ENCODE peak calls at places on chromosomes 5 and 9, in six cellular contexts. Q is neural progenitor cell, E is left ventricle myocardium inferior, D is PC-9, L is endodermal cell, A is astrocyte of the cerebellum. T is an unnamed sample.

GRCh38 chr9:115015018-115015635 is 84.7 kb upstream of the TNFSF8 start:
- DNase-seq in Q (peak), E (no peak), D (no peak), L (peak), A (peak), T (no peak)

GRCh38 chr5:154406231-154406630 is 39.6 kb upstream of the SAP30L start:
- DNase-seq in Q (no peak), E (no peak), D (peak), L (no peak), A (peak), T (no peak)

GRCh38 chr5:176761755-176762154 is 48.6 kb upstream of the UNC5A start:
- DNase-seq in Q (no peak), E (no peak), D (no peak), L (no peak), A (no peak), T (no peak)

GRCh38 chr9:77648458-77649108 is 461 bp upstream of the GNA14 start:
- DNase-seq in Q (peak), E (peak), D (no peak), L (peak), A (peak), T (no peak)

GRCh38 chr5:141757402-141757801 is 75.4 kb upstream of the ARAP3 start:
- DNase-seq in Q (peak), E (no peak), D (peak), L (peak), A (no peak), T (no peak)

GRCh38 chr9:128098936-128099931 is 28.3 kb downstream of the PTGES2 start:
- DNase-seq in Q (no peak), E (no peak), D (peak), L (no peak), A (no peak), T (no peak)

GRCh38 chr9:20292002-20292401 is 330.3 kb downstream of the MLLT3 start:
- DNase-seq in Q (no peak), E (no peak), D (no peak), L (no peak), A (no peak), T (peak)

GRCh38 chr5:1552469-1553255 is 28.9 kb upstream of the LPCAT1 start:
- DNase-seq in Q (peak), E (peak), D (no peak), L (no peak), A (no peak), T (no peak)

GRCh38 chr5:179297486-179298180 is 47.6 kb downstream of the ADAMTS2 start:
- DNase-seq in Q (no peak), E (no peak), D (no peak), L (no peak), A (no peak), T (no peak)

DNA sequence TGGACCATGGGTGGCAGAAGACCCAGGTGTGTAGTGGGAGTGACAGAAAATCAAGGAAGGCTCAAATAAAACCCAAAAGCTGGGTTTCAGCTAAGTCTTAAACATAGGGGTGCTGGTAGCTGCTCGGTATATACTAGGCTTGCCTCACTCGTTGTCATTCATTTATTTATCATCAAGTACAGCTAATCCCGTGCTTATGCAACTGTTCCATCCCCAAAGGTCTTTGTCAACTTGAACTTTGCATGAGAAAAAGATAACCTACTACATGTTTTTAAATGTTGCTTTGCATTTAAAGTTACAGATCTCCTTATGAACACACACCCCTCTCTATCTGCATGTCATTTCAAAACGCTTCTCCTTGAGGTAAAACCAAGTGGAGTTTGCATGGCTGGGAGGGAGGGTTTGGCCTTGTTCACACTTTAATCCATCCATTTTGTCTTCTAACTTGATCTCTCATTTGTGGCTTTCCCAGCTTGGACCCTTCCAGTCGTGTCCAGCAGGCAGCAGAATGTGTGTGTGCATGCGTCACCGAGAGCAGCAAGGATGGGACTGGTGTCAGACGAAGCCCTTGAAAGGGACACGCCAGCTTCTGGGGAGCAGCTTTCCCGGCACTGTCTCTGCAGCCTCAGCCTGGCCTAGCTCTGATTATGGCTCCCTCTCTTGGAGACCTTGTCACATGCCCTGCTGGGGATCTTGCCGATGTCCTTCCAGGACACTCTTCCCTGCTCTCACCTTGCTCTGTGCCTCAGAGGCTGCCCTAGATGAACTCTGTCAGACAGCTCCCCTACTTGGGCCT is 133.5 kb downstream of the GADD45G start:
- DNase-seq in Q (peak), E (no peak), D (no peak), L (peak), A (no peak), T (no peak)
- TF ChIP-seq CTCF in Q (peak), E (peak), D (no peak), L (peak), A (no peak), T (no peak)

GRCh38 chr9:130172858-130173461 is 756 bp downstream of the NCS1 start:
- DNase-seq in Q (peak), E (no peak), D (no peak), L (peak), A (no peak), T (no peak)
- H3K4me3 ChIP-seq in Q (peak), E (peak), D (peak), L (peak), A (peak), T (peak)

DNA sequence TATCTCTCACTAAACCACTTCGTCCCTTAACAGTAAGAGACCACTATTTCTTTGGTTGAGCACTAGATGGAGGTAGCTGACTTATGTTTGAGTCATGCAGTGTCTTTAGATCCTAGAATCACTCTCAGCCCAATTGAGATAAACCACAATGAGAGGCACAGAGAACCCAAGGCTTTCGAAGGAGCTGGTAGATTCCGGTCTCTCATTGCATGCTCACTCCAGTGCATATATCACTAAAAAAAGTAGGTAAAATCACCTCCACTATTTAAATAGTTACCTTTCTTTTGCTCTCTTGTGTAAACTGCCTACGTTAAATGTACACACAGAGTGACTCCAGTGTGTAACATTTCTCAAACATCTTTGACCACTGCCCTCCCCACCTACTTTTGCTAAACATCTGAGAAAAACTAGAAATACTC is 27.6 kb downstream of the ACTL7A start:
- DNase-seq in Q (peak), E (no peak), D (no peak), L (no peak), A (peak), T (no peak)
- TF ChIP-seq CTCF in Q (peak), E (peak), D (no peak), L (peak), A (peak), T (no peak)

DNA sequence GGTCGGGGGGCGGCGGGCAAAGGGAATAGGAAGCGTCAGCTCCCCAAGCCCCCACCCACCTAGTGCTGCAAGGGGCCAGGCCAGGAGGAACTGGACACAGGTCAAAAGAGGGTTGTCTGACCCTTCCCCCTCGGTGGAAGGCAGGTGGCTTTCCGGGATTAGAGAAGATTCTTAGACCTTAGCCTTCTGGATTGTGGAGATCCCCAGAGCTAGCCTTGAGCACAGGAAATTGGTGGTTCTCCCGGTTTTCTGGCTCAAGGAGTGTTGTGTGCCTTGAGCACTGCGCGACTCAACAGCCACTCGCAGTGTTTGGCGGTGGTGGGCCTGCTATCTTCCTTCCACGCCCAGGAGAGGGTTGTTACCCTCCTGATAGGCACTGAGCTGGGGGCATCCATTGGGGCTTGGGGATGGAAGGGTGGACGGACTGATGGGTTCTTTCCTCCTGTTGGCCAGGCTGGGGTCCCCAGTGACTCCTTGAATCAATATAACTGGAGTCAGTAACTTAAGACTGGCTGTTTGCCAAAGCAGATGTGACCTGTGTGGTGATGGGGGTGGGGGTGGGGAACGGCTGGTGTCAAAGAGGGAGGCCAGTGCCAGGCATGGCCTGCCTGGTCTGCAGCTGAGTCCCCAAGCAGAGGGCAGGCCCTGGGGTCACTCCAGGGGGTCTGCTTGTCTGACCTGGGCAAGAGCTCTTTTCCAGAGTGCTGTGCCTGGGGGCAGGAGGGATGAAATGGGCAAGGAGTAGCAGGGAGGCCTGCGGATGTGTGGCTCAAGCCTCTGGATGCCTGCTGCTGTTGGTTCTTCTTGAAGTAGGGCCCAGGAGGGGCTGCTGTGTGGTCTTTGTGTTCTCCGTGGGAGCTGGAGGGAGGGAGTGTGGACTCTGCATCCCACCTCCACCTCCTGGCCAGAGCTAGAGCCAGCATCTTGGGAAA is 2.1 kb downstream of the FGF18 start:
- DNase-seq in Q (no peak), E (no peak), D (no peak), L (peak), A (no peak), T (no peak)
- H3K4me3 ChIP-seq in Q (peak), E (peak), D (no peak), L (no peak), A (peak), T (no peak)

DNA sequence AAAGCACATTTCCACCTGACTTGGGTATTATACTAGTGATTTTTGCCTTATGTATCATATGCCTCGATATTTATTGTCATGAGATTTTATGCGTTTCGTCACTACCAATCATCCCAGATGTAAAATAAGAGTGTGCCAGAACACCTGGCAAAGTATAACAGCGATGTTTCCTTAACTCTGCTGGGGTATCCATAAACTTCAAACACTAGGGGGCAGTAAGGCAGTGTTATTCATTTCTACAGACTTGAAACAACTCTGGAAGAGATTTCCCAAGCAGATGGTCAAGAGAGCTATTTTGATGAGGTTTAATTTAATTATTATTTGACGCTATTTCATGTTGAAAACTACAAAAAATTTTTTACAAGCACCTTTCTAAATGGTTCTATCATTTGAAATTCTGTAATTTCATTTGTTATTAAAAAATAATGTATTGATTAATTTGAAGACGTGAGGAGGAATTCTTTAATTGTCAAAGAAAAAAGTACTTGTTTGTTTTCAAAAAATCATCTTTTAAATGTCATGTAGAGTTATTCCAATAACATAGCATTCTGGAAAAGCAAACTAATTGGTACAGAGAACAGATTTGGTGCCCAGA is 388.5 kb upstream of the CTNND2 start:
- DNase-seq in Q (peak), E (no peak), D (no peak), L (peak), A (peak), T (no peak)
- TF ChIP-seq CTCF in Q (peak), E (no peak), D (peak), L (peak), A (peak), T (peak)

GRCh38 chr9:97220894-97221477 is 86.5 kb upstream of the CCDC180 start:
- DNase-seq in Q (peak), E (no peak), D (no peak), L (peak), A (no peak), T (no peak)
- H3K4me3 ChIP-seq in Q (peak), E (peak), D (no peak), L (peak), A (peak), T (peak)

GRCh38 chr5:38556115-38556598 is 289 bp downstream of the LIFR start:
- DNase-seq in Q (no peak), E (peak), D (no peak), L (no peak), A (no peak), T (no peak)
- TF ChIP-seq CTCF in Q (no peak), E (peak), D (no peak), L (no peak), A (no peak), T (no peak)

T was measured in epithelial cell of proximal tubule.